ENCODE peak calls at places on chromosomes 7 and 10, in four cellular contexts. P is HEK293T, N is omental fat pad, M is left cardiac atrium. U is an unnamed sample.

GRCh38 chr7:50721661-50722259 is 60.9 kb downstream of the GRB10 start:
- DNase-seq in P (no peak), N (no peak), M (peak; percentile 48), U (no peak)

GRCh38 chr7:46191776-46192175 is 270.7 kb upstream of the IGFBP3 start:
- DNase-seq in P (no peak), N (no peak), M (no peak), U (no peak)

GRCh38 chr10:42997151-42997848 is 79.6 kb upstream of the RET start:
- DNase-seq in P (no peak), N (no peak), M (no peak), U (no peak)

GRCh38 chr7:2431260-2431867 is 28.0 kb downstream of the CHST12 start:
- DNase-seq in P (peak; percentile 40), N (no peak), M (no peak), U (no peak)

GRCh38 chr7:143129477-143129876 is 2.4 kb upstream of the PIP start:
- DNase-seq in P (no peak), N (no peak), M (no peak), U (no peak)

GRCh38 chr7:40015790-40016296 is 65.8 kb downstream of the CDK13 start:
- DNase-seq in P (no peak), N (no peak), M (no peak), U (no peak)

GRCh38 chr7:70006411-70006920 is 408.2 kb downstream of the AUTS2 start:
- DNase-seq in P (no peak), N (no peak), M (no peak), U (no peak)

GRCh38 chr7:44063894-44064651 is 1.3 kb downstream of the PGAM2 start:
- DNase-seq in P (no peak), N (no peak), M (peak; percentile 25), U (no peak)

GRCh38 chr10:43958964-43959363 is 310.3 kb upstream of the ZNF32 start:
- DNase-seq in P (no peak), N (no peak), M (no peak), U (no peak)

GRCh38 chr10:77965294-77965693 is 38.7 kb upstream of the DLG5 start:
- DNase-seq in P (no peak), N (no peak), M (no peak), U (no peak)

GRCh38 chr10:31646519-31646918 is 282.1 kb downstream of the ARHGAP12 start:
- DNase-seq in P (no peak), N (no peak), M (no peak), U (no peak)

GRCh38 chr10:96337106-96337505 is 21.7 kb downstream of the OPALIN start:
- DNase-seq in P (no peak), N (no peak), M (no peak), U (no peak)

GRCh38 chr7:30469303-30469702 is 9.3 kb downstream of the NOD1 start:
- DNase-seq in P (peak; percentile 20), N (peak; percentile 77), M (peak; percentile 94), U (peak; percentile 86)

GRCh38 chr10:24453404-24453830 is 244.5 kb downstream of the KIAA1217 start:
- DNase-seq in P (no peak), N (no peak), M (no peak), U (no peak)

GRCh38 chr10:93352638-93353383 is 129.3 kb downstream of the MYOF start:
- DNase-seq in P (peak; percentile 56), N (no peak), M (no peak), U (peak; percentile 28)

GRCh38 chr7:101823596-101823995 is 6.2 kb downstream of the CUX1 start:
- DNase-seq in P (no peak), N (no peak), M (no peak), U (no peak)

GRCh38 chr10:8043569-8044306 is 10.8 kb upstream of the GATA3 start:
- DNase-seq in P (no peak), N (no peak), M (no peak), U (no peak)

GRCh38 chr10:102230264-102230860 is 4.3 kb downstream of the ELOVL3 start:
- DNase-seq in P (peak; percentile 79), N (no peak), M (peak; percentile 62), U (no peak)

GRCh38 chr10:1056326-1057105 is at the start of gene WDR37:
- DNase-seq in P (peak; percentile 91), N (peak; percentile 64), M (peak; percentile 92), U (peak; percentile 66)

GRCh38 chr7:4024133-4024532 is 658.0 kb upstream of the FOXK1 start:
- DNase-seq in P (no peak), N (no peak), M (no peak), U (no peak)

GRCh38 chr7:48274662-48275061 is 103.4 kb downstream of the ABCA13 start:
- DNase-seq in P (no peak), N (no peak), M (no peak), U (peak; percentile 48)

GRCh38 chr7:85133560-85133959 is 53.3 kb downstream of the SEMA3D start:
- DNase-seq in P (no peak), N (no peak), M (no peak), U (no peak)

GRCh38 chr10:49441488-49442476 is 45.9 kb upstream of the DRGX start:
- DNase-seq in P (no peak), N (no peak), M (no peak), U (no peak)

GRCh38 chr10:109773818-109774440 is 149.4 kb downstream of the XPNPEP1 start:
- DNase-seq in P (peak; percentile 32), N (no peak), M (no peak), U (peak; percentile 32)

GRCh38 chr7:107824858-107825257 is 21.8 kb upstream of the SLC26A3 start:
- DNase-seq in P (no peak), N (no peak), M (no peak), U (no peak)

GRCh38 chr7:45252857-45253256 is 95.3 kb downstream of the RAMP3 start:
- DNase-seq in P (no peak), N (no peak), M (no peak), U (no peak)

GRCh38 chr7:4909891-4910290 is 26.4 kb upstream of the RADIL start:
- DNase-seq in P (no peak), N (no peak), M (no peak), U (no peak)

GRCh38 chr7:82204694-82205093 is 238.9 kb downstream of the CACNA2D1 start:
- DNase-seq in P (no peak), N (no peak), M (no peak), U (no peak)

GRCh38 chr10:133311570-133311969 is 2.9 kb downstream of the ZNF511 start:
- DNase-seq in P (no peak), N (no peak), M (no peak), U (no peak)

GRCh38 chr7:48964074-48964473 is 39.7 kb downstream of the CDC14C start:
- DNase-seq in P (no peak), N (no peak), M (no peak), U (no peak)

GRCh38 chr7:46627038-46627315 is 705.9 kb upstream of the IGFBP3 start:
- DNase-seq in P (no peak), N (no peak), M (no peak), U (no peak)

U was measured in foreskin melanocyte.